ENCODE peak calls at places on chromosomes 13 and 19, in seven cellular contexts. P is IMR-90; J is GM06990; I is cardiac fibroblast; X is brain microvascular endothelial cell; L is CD8-positive, alpha-beta T cell; O is BJ. Y is an unnamed sample.

GRCh38 chr13:32947886-32948285 is 68.3 kb upstream of the KL start:
- DNase-seq in P (no peak), J (no peak), I (no peak), X (no peak), L (no peak), O (no peak), Y (no peak)

GRCh38 chr13:30607908-30608307 is 9.8 kb upstream of the USPL1 start:
- DNase-seq in P (no peak), J (peak), I (no peak), X (no peak), L (peak), O (no peak), Y (no peak)

GRCh38 chr19:5972355-5972731 is 5.6 kb downstream of the RANBP3 start:
- DNase-seq in P (no peak), J (no peak), I (no peak), X (no peak), L (no peak), O (no peak), Y (no peak)

GRCh38 chr13:28251462-28251861 is 113.1 kb downstream of the PAN3 start:
- DNase-seq in P (no peak), J (no peak), I (no peak), X (no peak), L (no peak), O (no peak), Y (no peak)

GRCh38 chr19:46186717-46187101 is 38.7 kb downstream of the IGFL2 start:
- DNase-seq in P (no peak), J (no peak), I (no peak), X (no peak), L (no peak), O (no peak), Y (no peak)

GRCh38 chr19:34269968-34270621 is 15.7 kb downstream of the GARRE1 start:
- DNase-seq in P (peak), J (peak), I (peak), X (peak), L (peak), O (peak), Y (no peak)

GRCh38 chr19:38293281-38293680 is 10.8 kb upstream of the C19orf33 start:
- DNase-seq in P (no peak), J (no peak), I (no peak), X (no peak), L (no peak), O (no peak), Y (no peak)

GRCh38 chr13:46893820-46894533 is 2.9 kb downstream of the HTR2A start:
- DNase-seq in P (peak), J (peak), I (peak), X (peak), L (peak), O (no peak), Y (no peak)

GRCh38 chr19:5621945-5622464 is 571 bp downstream of the SAFB2 start:
- DNase-seq in P (no peak), J (no peak), I (no peak), X (no peak), L (peak), O (no peak), Y (no peak)

GRCh38 chr13:30371649-30372265 is 50.5 kb upstream of the UBE2L5 start:
- DNase-seq in P (peak), J (peak), I (no peak), X (peak), L (peak), O (no peak), Y (no peak)

GRCh38 chr13:35471466-35472307 is 4.8 kb downstream of the MAB21L1 start:
- DNase-seq in P (no peak), J (no peak), I (peak), X (no peak), L (no peak), O (no peak), Y (no peak)

GRCh38 chr19:35011737-35012682 is 11.9 kb downstream of the GRAMD1A start:
- DNase-seq in P (no peak), J (no peak), I (no peak), X (no peak), L (no peak), O (no peak), Y (no peak)

GRCh38 chr13:96730676-96731075 is 263.6 kb downstream of the OXGR1 start:
- DNase-seq in P (no peak), J (no peak), I (no peak), X (peak), L (no peak), O (no peak), Y (no peak)

GRCh38 chr19:51977346-51977745 is 9.3 kb downstream of the ZNF350 start:
- DNase-seq in P (no peak), J (no peak), I (no peak), X (no peak), L (no peak), O (no peak), Y (no peak)

GRCh38 chr13:90979059-90979458 is 368.4 kb upstream of the MIR17HG start:
- DNase-seq in P (no peak), J (no peak), I (no peak), X (no peak), L (no peak), O (no peak), Y (no peak)

GRCh38 chr13:32587774-32588165 is 1.5 kb downstream of the PDS5B start:
- DNase-seq in P (peak), J (no peak), I (no peak), X (peak), L (no peak), O (no peak), Y (no peak)

GRCh38 chr19:38831142-38831605 is 420 bp downstream of the ECH1 start:
- DNase-seq in P (peak), J (no peak), I (peak), X (peak), L (no peak), O (peak), Y (peak)

GRCh38 chr13:43087960-43088580 is 64.7 kb downstream of the DNAJC15 start:
- DNase-seq in P (peak), J (peak), I (peak), X (peak), L (no peak), O (no peak), Y (no peak)

GRCh38 chr19:33394723-33395560 is 21.4 kb downstream of the CEBPG start:
- DNase-seq in P (no peak), J (no peak), I (no peak), X (no peak), L (no peak), O (no peak), Y (no peak)

GRCh38 chr19:48676887-48677286 is 4.1 kb upstream of the NTN5 start:
- DNase-seq in P (no peak), J (no peak), I (no peak), X (no peak), L (no peak), O (no peak), Y (no peak)

GRCh38 chr13:42424182-42424581 is 149.8 kb upstream of the TNFSF11 start:
- DNase-seq in P (no peak), J (no peak), I (no peak), X (no peak), L (no peak), O (no peak), Y (no peak)

GRCh38 chr13:105220063-105220462 is 1315.4 kb downstream of the EFNB2 start:
- DNase-seq in P (peak), J (no peak), I (no peak), X (peak), L (no peak), O (no peak), Y (no peak)

GRCh38 chr13:33217256-33217655 is 68.3 kb downstream of the STARD13 start:
- DNase-seq in P (no peak), J (no peak), I (no peak), X (no peak), L (no peak), O (no peak), Y (no peak)

GRCh38 chr19:5553892-5554291 is 13.9 kb downstream of the TINCR start:
- DNase-seq in P (no peak), J (no peak), I (no peak), X (no peak), L (no peak), O (no peak), Y (no peak)

GRCh38 chr19:38849746-38850230 is at the start of gene HNRNPL:
- DNase-seq in P (no peak), J (peak), I (no peak), X (no peak), L (peak), O (no peak), Y (no peak)

GRCh38 chr13:48158290-48158689 is 63.4 kb upstream of the MED4 start:
- DNase-seq in P (no peak), J (no peak), I (no peak), X (no peak), L (no peak), O (no peak), Y (no peak)

GRCh38 chr19:34189917-34190425 is 17.7 kb downstream of the LSM14A start:
- DNase-seq in P (no peak), J (no peak), I (peak), X (peak), L (no peak), O (no peak), Y (no peak)

GRCh38 chr13:48876289-48876688 is 99.4 kb upstream of the FNDC3A start:
- DNase-seq in P (no peak), J (no peak), I (no peak), X (no peak), L (no peak), O (no peak), Y (no peak)

GRCh38 chr13:37618554-37618953 is 20.0 kb upstream of the POSTN start:
- DNase-seq in P (peak), J (no peak), I (peak), X (peak), L (no peak), O (peak), Y (no peak)

GRCh38 chr13:37617162-37617561 is 18.6 kb upstream of the POSTN start:
- DNase-seq in P (peak), J (no peak), I (peak), X (peak), L (no peak), O (peak), Y (no peak)

GRCh38 chr13:37616131-37616530 is 17.6 kb upstream of the POSTN start:
- DNase-seq in P (peak), J (no peak), I (no peak), X (peak), L (no peak), O (no peak), Y (no peak)

DNA sequence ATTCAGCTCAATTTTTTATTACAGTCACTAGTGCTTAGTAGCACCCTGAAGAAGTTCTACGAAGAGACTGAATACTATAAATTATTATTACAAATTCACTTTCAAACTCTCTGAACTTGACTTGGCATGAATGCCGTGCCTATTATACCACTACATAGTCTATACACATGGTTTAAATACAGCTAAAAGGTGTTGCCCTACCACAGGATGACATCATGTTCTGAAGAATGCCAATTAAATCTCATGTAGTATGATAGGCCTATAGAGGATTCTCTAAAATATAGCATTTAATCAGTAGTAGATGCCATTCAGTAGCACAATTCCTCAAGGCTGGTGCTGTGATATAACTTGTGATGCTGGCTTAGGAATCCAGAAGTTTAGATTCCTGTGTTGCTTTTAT is 16.7 kb upstream of the POSTN start:
- DNase-seq in P (no peak), J (no peak), I (no peak), X (no peak), L (no peak), O (no peak), Y (no peak)
- TF ChIP-seq CTCF in P (no peak), J (no peak), I (no peak), X (no peak), L (no peak), O (no peak), Y (no peak)

DNA sequence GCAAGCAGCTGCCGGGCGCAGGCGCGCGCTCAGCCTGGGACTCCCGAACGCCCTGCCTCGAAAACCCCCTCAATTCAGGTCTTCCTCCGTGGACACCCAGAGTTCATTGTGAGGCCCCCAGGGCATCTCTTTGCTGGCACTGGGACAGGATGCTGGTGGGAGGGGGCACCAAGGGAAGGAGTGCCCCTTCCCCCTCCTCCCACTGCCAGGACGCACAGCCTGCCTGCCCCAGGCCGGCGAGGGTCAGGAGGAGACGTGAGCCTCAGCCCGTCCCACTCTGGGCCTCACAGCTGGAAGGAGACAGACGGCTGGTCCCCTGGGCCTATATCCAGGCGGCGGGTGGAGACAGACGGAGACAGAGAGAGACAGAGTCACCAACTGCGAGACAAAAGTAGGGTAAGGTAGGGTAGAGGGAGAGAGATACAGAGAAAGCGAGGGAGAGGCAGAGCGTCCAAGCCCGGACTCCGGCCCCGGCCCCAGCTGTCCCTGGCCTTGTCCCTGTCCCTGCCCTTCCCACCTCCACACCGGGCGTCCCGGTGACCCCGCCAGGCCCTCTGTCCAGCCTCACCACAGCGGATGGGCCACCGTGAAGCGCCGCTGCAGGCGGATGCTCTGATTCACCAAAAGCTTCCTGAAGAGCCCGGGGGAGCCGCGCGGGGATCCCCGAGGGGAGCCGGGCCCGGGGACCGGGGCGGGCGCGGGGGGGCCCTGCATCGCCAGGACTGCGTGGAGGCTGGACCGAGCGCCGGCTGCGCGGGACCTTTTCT is at the start of gene PDE4C:
- DNase-seq in P (no peak), J (peak), I (peak), X (no peak), L (no peak), O (no peak), Y (no peak)
- H3K4me3 ChIP-seq in P (no peak), J (no peak), I (peak), X (no peak), L (no peak), O (no peak), Y (no peak)

DNA sequence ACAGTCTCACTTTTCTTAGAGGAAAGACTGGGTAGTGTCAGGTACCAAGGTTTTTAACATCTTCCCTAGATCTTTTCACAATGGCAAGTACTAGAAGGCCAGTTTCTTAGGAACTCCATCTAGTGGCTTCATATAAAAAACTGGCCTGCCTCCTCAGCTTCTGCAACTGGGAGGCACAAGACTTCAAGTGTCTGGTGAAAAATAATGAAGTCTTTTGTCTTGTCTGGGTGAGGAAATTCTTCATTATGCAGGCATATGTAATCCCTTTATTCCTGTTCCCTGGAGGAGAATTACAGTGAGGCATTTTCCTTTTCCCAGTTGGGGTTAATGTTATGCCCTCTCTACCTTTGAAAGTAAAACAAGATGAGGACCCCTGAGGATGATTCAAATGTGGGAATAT is 300.5 kb downstream of the NALCN start:
- DNase-seq in P (no peak), J (no peak), I (peak), X (no peak), L (no peak), O (no peak), Y (no peak)
- TF ChIP-seq CTCF in P (peak), J (peak), I (peak), X (peak), L (no peak), O (no peak), Y (peak)

GRCh38 chr13:24858953-24859352 is 95.0 kb downstream of the RNF17 start:
- DNase-seq in P (no peak), J (no peak), I (no peak), X (no peak), L (no peak), O (no peak), Y (no peak)
- H3K4me3 ChIP-seq in P (no peak), J (no peak), I (no peak), X (no peak), L (no peak), O (no peak), Y (no peak)

GRCh38 chr13:109708014-109708617 is 78.3 kb downstream of the IRS2 start:
- DNase-seq in P (no peak), J (no peak), I (no peak), X (no peak), L (no peak), O (no peak), Y (no peak)

GRCh38 chr13:109703250-109703649 is 83.1 kb downstream of the IRS2 start:
- DNase-seq in P (no peak), J (no peak), I (no peak), X (no peak), L (no peak), O (no peak), Y (no peak)

GRCh38 chr13:109706015-109706715 is 80.2 kb downstream of the IRS2 start:
- DNase-seq in P (no peak), J (no peak), I (no peak), X (no peak), L (no peak), O (no peak), Y (no peak)

GRCh38 chr13:109704771-109705628 is 81.4 kb downstream of the IRS2 start:
- DNase-seq in P (no peak), J (no peak), I (peak), X (no peak), L (no peak), O (no peak), Y (no peak)

GRCh38 chr13:109707044-109707794 is 79.2 kb downstream of the IRS2 start:
- DNase-seq in P (no peak), J (no peak), I (no peak), X (no peak), L (no peak), O (no peak), Y (no peak)
- TF ChIP-seq CTCF in P (no peak), J (no peak), I (no peak), X (no peak), L (no peak), O (no peak), Y (no peak)

GRCh38 chr13:45873491-45874360 is 22.2 kb upstream of the SIAH3 start:
- DNase-seq in P (no peak), J (no peak), I (no peak), X (no peak), L (no peak), O (no peak), Y (no peak)
- H3K4me3 ChIP-seq in P (no peak), J (no peak), I (no peak), X (no peak), L (no peak), O (no peak), Y (no peak)

GRCh38 chr19:2059422-2060201 is 8.6 kb upstream of the MKNK2 start:
- DNase-seq in P (peak), J (no peak), I (peak), X (peak), L (no peak), O (no peak), Y (peak)
- TF ChIP-seq CTCF in P (no peak), J (no peak), I (no peak), X (no peak), L (no peak), O (no peak), Y (no peak)

GRCh38 chr19:11964858-11965645 is at the start of gene ZNF763:
- DNase-seq in P (peak), J (peak), I (peak), X (peak), L (peak), O (peak), Y (peak)

GRCh38 chr19:11963566-11964355 is 1.1 kb upstream of the ZNF763 start:
- DNase-seq in P (peak), J (peak), I (peak), X (peak), L (peak), O (no peak), Y (no peak)

GRCh38 chr19:11970174-11970573 is 5.3 kb downstream of the ZNF763 start:
- DNase-seq in P (no peak), J (no peak), I (no peak), X (no peak), L (no peak), O (no peak), Y (no peak)

GRCh38 chr19:11964496-11964857 is 363 bp upstream of the ZNF763 start:
- DNase-seq in P (no peak), J (no peak), I (no peak), X (no peak), L (no peak), O (no peak), Y (no peak)
- H3K4me3 ChIP-seq in P (peak), J (peak), I (peak), X (peak), L (peak), O (peak), Y (peak)

GRCh38 chr13:60484865-60485264 is 87.8 kb downstream of the TDRD3 start:
- DNase-seq in P (no peak), J (no peak), I (no peak), X (no peak), L (no peak), O (no peak), Y (no peak)

DNA sequence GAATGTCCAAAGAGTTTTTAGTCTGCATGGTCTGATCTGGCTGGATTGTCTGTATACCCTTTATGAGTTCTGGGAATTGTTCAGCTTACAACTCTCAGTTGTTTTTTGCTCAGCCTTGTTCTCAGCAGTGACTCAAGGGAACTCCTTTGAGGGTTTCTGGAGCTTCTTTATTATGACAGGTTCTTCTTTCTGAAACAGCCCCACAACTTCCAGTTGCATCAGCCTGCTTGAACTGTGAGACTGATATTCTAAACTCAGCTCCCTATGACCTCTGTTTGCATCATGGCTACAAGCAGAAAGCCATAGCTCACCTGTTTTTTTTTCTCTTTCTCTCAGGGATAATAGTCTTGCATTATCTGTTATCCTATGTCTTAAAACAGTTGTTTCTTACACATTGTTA is 85.0 kb downstream of the TDRD3 start:
- DNase-seq in P (peak), J (no peak), I (no peak), X (no peak), L (no peak), O (no peak), Y (no peak)
- TF ChIP-seq CTCF in P (no peak), J (no peak), I (no peak), X (no peak), L (no peak), O (no peak), Y (no peak)

GRCh38 chr13:107275312-107275711 is 707.4 kb upstream of the ARGLU1 start:
- DNase-seq in P (no peak), J (no peak), I (no peak), X (no peak), L (no peak), O (no peak), Y (no peak)

GRCh38 chr13:107276936-107277335 is 709.0 kb upstream of the ARGLU1 start:
- DNase-seq in P (peak), J (no peak), I (peak), X (no peak), L (no peak), O (no peak), Y (no peak)

GRCh38 chr13:107266657-107267056 is 698.7 kb upstream of the ARGLU1 start:
- DNase-seq in P (no peak), J (no peak), I (peak), X (no peak), L (no peak), O (no peak), Y (peak)

GRCh38 chr13:107275945-107276614 is 708.1 kb upstream of the ARGLU1 start:
- DNase-seq in P (no peak), J (no peak), I (peak), X (no peak), L (no peak), O (no peak), Y (no peak)

GRCh38 chr13:107271226-107271625 is 703.3 kb upstream of the ARGLU1 start:
- DNase-seq in P (peak), J (no peak), I (peak), X (peak), L (no peak), O (no peak), Y (no peak)
- H3K4me3 ChIP-seq in P (no peak), J (no peak), I (no peak), X (no peak), L (no peak), O (no peak), Y (no peak)

Y was measured in LNCaP clone FGC.